ENCODE peak calls at places on chromosomes 11 and 22, in five cellular contexts. X is LoVo, K is neural crest cell, M is right cardiac atrium, F is H9. D is an unnamed sample.
A peak's percentile ranks its signal among the peaks of the same experiment; 100 is the strongest.

GRCh38 chr22:27151407-27151806 is 494.0 kb downstream of the MIAT start:
- DNase-seq in X (no peak), K (no peak), M (no peak), F (peak; percentile 45), D (no peak)

GRCh38 chr11:47861762-47862161 is 13.6 kb upstream of the NUP160 start:
- DNase-seq in X (no peak), K (no peak), M (no peak), F (no peak), D (no peak)

GRCh38 chr11:69799582-69799981 is 19.6 kb downstream of the FGF3 start:
- DNase-seq in X (peak; percentile 7), K (no peak), M (no peak), F (peak; percentile 62), D (no peak)

GRCh38 chr11:97722065-97722464 is 1298.7 kb upstream of the CNTN5 start:
- DNase-seq in X (peak; percentile 31), K (no peak), M (no peak), F (no peak), D (no peak)

GRCh38 chr11:85029964-85030363 is 597.2 kb downstream of the DLG2 start:
- DNase-seq in X (no peak), K (no peak), M (no peak), F (no peak), D (no peak)

GRCh38 chr11:96863520-96863919 is 473.7 kb downstream of the JRKL start:
- DNase-seq in X (no peak), K (no peak), M (peak; percentile 91), F (no peak), D (no peak)

GRCh38 chr11:6635082-6635932 is 16.1 kb upstream of the TPP1 start:
- DNase-seq in X (peak; percentile 58), K (peak; percentile 39), M (peak; percentile 93), F (peak; percentile 31), D (no peak)

GRCh38 chr11:16036218-16036617 is 320.1 kb downstream of the SOX6 start:
- DNase-seq in X (no peak), K (no peak), M (no peak), F (no peak), D (no peak)

GRCh38 chr22:37546436-37547248 is 13.6 kb upstream of the CDC42EP1 start:
- DNase-seq in X (no peak), K (no peak), M (peak; percentile 91), F (peak; percentile 85), D (no peak)

GRCh38 chr11:44943696-44944095 is 7.0 kb downstream of the TP53I11 start:
- DNase-seq in X (no peak), K (no peak), M (no peak), F (no peak), D (no peak)

GRCh38 chr11:59336176-59336575 is 22.5 kb upstream of the OR5AN1 start:
- DNase-seq in X (no peak), K (no peak), M (no peak), F (no peak), D (no peak)

GRCh38 chr22:17102297-17102667 is 17.5 kb downstream of the IL17RA start:
- DNase-seq in X (no peak), K (no peak), M (no peak), F (no peak), D (no peak)

GRCh38 chr22:30245985-30246901 is at the start of gene LIF:
- DNase-seq in X (no peak), K (no peak), M (no peak), F (peak; percentile 56), D (no peak)

GRCh38 chr11:65493367-65494176 is 5.3 kb upstream of the MALAT1 start:
- DNase-seq in X (peak; percentile 71), K (no peak), M (peak; percentile 85), F (peak; percentile 57), D (no peak)

GRCh38 chr22:45204751-45205623 is 35.7 kb downstream of the KIAA0930 start:
- DNase-seq in X (no peak), K (no peak), M (no peak), F (no peak), D (no peak)

GRCh38 chr11:112211556-112211955 is 14.7 kb upstream of the PTS start:
- DNase-seq in X (no peak), K (no peak), M (no peak), F (no peak), D (no peak)

GRCh38 chr11:27571151-27571840 is 64.7 kb upstream of the LIN7C start:
- DNase-seq in X (no peak), K (no peak), M (no peak), F (no peak), D (no peak)

GRCh38 chr11:118715837-118716260 is 36.4 kb upstream of the TREH start:
- DNase-seq in X (no peak), K (no peak), M (no peak), F (peak; percentile 88), D (no peak)

D was measured in ecto neural progenitor cell.